ENCODE peak calls at places on chromosomes 12 and 14, in seven cellular contexts. X is fibroblast of the aortic adventitia, P is cardiac fibroblast, T is heart right ventricle, I is tibial nerve, A is RWPE2, F is HCT116. K is an unnamed sample.

GRCh38 chr12:130978785-130979184 is 25.1 kb downstream of the ADGRD1 start:
- DNase-seq in X (no peak), P (no peak), T (no peak), I (peak), A (no peak), F (no peak), K (no peak)

GRCh38 chr12:32248594-32249140 is 142.0 kb downstream of the BICD1 start:
- DNase-seq in X (no peak), P (no peak), T (no peak), I (no peak), A (no peak), F (no peak), K (no peak)

GRCh38 chr14:104547998-104548700 is 31.4 kb upstream of the C14orf180 start:
- DNase-seq in X (no peak), P (no peak), T (no peak), I (no peak), A (peak), F (no peak), K (no peak)

GRCh38 chr12:4477133-4477532 is 31.5 kb upstream of the FGF6 start:
- DNase-seq in X (no peak), P (no peak), T (no peak), I (peak), A (no peak), F (no peak), K (no peak)

GRCh38 chr12:67068773-67069450 is 200.2 kb upstream of the CAND1 start:
- DNase-seq in X (peak), P (peak), T (peak), I (no peak), A (no peak), F (no peak), K (peak)

GRCh38 chr12:46657416-46658411 is 168.1 kb downstream of the SLC38A4 start:
- DNase-seq in X (peak), P (peak), T (no peak), I (no peak), A (no peak), F (no peak), K (no peak)

GRCh38 chr14:67370830-67371229 is 10.7 kb downstream of the EIF2S1 start:
- DNase-seq in X (no peak), P (no peak), T (no peak), I (no peak), A (no peak), F (no peak), K (no peak)

GRCh38 chr14:96307434-96307833 is 51.4 kb downstream of the BDKRB1 start:
- DNase-seq in X (no peak), P (no peak), T (no peak), I (no peak), A (no peak), F (no peak), K (no peak)

GRCh38 chr14:89918721-89919120 is 35.8 kb downstream of the EFCAB11 start:
- DNase-seq in X (no peak), P (no peak), T (no peak), I (no peak), A (no peak), F (no peak), K (no peak)

GRCh38 chr14:104826197-104826857 is 25.4 kb downstream of the ZBTB42 start:
- DNase-seq in X (peak), P (peak), T (peak), I (peak), A (peak), F (peak), K (peak)

GRCh38 chr12:17206553-17206952 is 600.6 kb upstream of the LMO3 start:
- DNase-seq in X (no peak), P (no peak), T (no peak), I (no peak), A (no peak), F (no peak), K (no peak)

GRCh38 chr12:10503460-10503859 is 2.2 kb upstream of the EIF2S3B start:
- DNase-seq in X (no peak), P (no peak), T (no peak), I (no peak), A (no peak), F (no peak), K (no peak)

GRCh38 chr12:63844391-63845341 is at the start of gene SRGAP1:
- DNase-seq in X (peak), P (peak), T (peak), I (peak), A (peak), F (no peak), K (peak)

GRCh38 chr12:25591132-25591531 is 38.0 kb upstream of the LMNTD1 start:
- DNase-seq in X (peak), P (peak), T (no peak), I (no peak), A (no peak), F (no peak), K (no peak)

GRCh38 chr14:24132061-24132685 is 1.7 kb downstream of the FITM1 start:
- DNase-seq in X (no peak), P (no peak), T (peak), I (no peak), A (no peak), F (no peak), K (no peak)

GRCh38 chr14:94768521-94769412 is 1.1 kb downstream of the GSC start:
- DNase-seq in X (no peak), P (no peak), T (no peak), I (peak), A (no peak), F (no peak), K (peak)

GRCh38 chr12:83826112-83826511 is 1086.5 kb downstream of the SLC6A15 start:
- DNase-seq in X (peak), P (peak), T (no peak), I (peak), A (no peak), F (peak), K (no peak)

GRCh38 chr12:109822416-109822815 is 10.8 kb downstream of the TRPV4 start:
- DNase-seq in X (no peak), P (no peak), T (no peak), I (no peak), A (no peak), F (no peak), K (no peak)

GRCh38 chr12:125148316-125148715 is 83.1 kb downstream of the AACS start:
- DNase-seq in X (no peak), P (no peak), T (no peak), I (no peak), A (no peak), F (no peak), K (no peak)

GRCh38 chr14:50542941-50543418 is 10.6 kb upstream of the MAP4K5 start:
- DNase-seq in X (peak), P (peak), T (no peak), I (peak), A (no peak), F (peak), K (no peak)

GRCh38 chr14:29518335-29518734 is 409.3 kb downstream of the PRKD1 start:
- DNase-seq in X (peak), P (peak), T (no peak), I (no peak), A (no peak), F (no peak), K (no peak)

GRCh38 chr12:46332260-46332659 is 40.3 kb downstream of the SLC38A2 start:
- DNase-seq in X (no peak), P (peak), T (no peak), I (no peak), A (no peak), F (no peak), K (no peak)

GRCh38 chr12:28872654-28873268 is 276.3 kb upstream of the FAR2 start:
- DNase-seq in X (peak), P (peak), T (peak), I (no peak), A (no peak), F (peak), K (peak)

GRCh38 chr12:113990548-113991223 is 24.6 kb upstream of the RBM19 start:
- DNase-seq in X (no peak), P (no peak), T (no peak), I (no peak), A (no peak), F (no peak), K (no peak)

GRCh38 chr14:52080171-52080800 is 11.4 kb upstream of the NID2 start:
- DNase-seq in X (peak), P (peak), T (no peak), I (no peak), A (no peak), F (no peak), K (no peak)

GRCh38 chr14:103542545-103543088 is 13.6 kb downstream of the TRMT61A start:
- DNase-seq in X (no peak), P (no peak), T (peak), I (no peak), A (no peak), F (no peak), K (no peak)

GRCh38 chr12:122336015-122336946 is 70.0 kb upstream of the VPS33A start:
- DNase-seq in X (peak), P (peak), T (peak), I (no peak), A (no peak), F (peak), K (no peak)

GRCh38 chr12:68871899-68872298 is 61.1 kb downstream of the CPM start:
- DNase-seq in X (peak), P (peak), T (no peak), I (no peak), A (no peak), F (peak), K (no peak)

GRCh38 chr12:95623554-95624170 is 72.4 kb upstream of the USP44 start:
- DNase-seq in X (peak), P (peak), T (peak), I (peak), A (peak), F (peak), K (no peak)

GRCh38 chr12:124774462-124775167 is 89.0 kb downstream of the SCARB1 start:
- DNase-seq in X (peak), P (peak), T (no peak), I (peak), A (no peak), F (no peak), K (no peak)

GRCh38 chr12:1880876-1881275 is 37.6 kb downstream of the CACNA2D4 start:
- DNase-seq in X (no peak), P (no peak), T (no peak), I (no peak), A (no peak), F (no peak), K (no peak)

GRCh38 chr14:59187802-59188460 is 536 bp upstream of the DAAM1 start:
- DNase-seq in X (no peak), P (no peak), T (peak), I (peak), A (no peak), F (no peak), K (no peak)

GRCh38 chr14:59190372-59190771 is 1.9 kb downstream of the DAAM1 start:
- DNase-seq in X (no peak), P (peak), T (no peak), I (no peak), A (no peak), F (no peak), K (no peak)

GRCh38 chr14:59188461-59189280 is at the start of gene DAAM1:
- DNase-seq in X (peak), P (peak), T (peak), I (peak), A (peak), F (peak), K (peak)

GRCh38 chr14:59189822-59190368 is 1.4 kb downstream of the DAAM1 start:
- DNase-seq in X (peak), P (peak), T (peak), I (peak), A (peak), F (peak), K (peak)

GRCh38 chr14:59189281-59189821 is 884 bp downstream of the DAAM1 start:
- DNase-seq in X (peak), P (peak), T (peak), I (no peak), A (peak), F (no peak), K (no peak)
- TF ChIP-seq CTCF in X (no peak), P (no peak), T (no peak), I (no peak), A (no peak), F (no peak), K (no peak)

GRCh38 chr12:30134229-30134628 is 350.5 kb upstream of the TMTC1 start:
- DNase-seq in X (no peak), P (no peak), T (no peak), I (no peak), A (no peak), F (peak), K (no peak)
- TF ChIP-seq CTCF in X (no peak), P (peak), T (no peak), I (no peak), A (peak), F (no peak), K (no peak)

GRCh38 chr12:7197846-7198245 is 8.4 kb downstream of the PEX5 start:
- DNase-seq in X (no peak), P (no peak), T (no peak), I (no peak), A (no peak), F (no peak), K (no peak)
- TF ChIP-seq CTCF in X (no peak), P (no peak), T (no peak), I (no peak), A (no peak), F (no peak), K (no peak)

GRCh38 chr14:61718039-61718438 is 22.7 kb downstream of the HIF1A start:
- DNase-seq in X (no peak), P (no peak), T (no peak), I (no peak), A (no peak), F (no peak), K (no peak)

GRCh38 chr14:61710853-61711817 is 15.8 kb downstream of the HIF1A start:
- DNase-seq in X (no peak), P (peak), T (no peak), I (no peak), A (no peak), F (no peak), K (no peak)

GRCh38 chr14:61712137-61712536 is 16.8 kb downstream of the HIF1A start:
- DNase-seq in X (no peak), P (peak), T (no peak), I (no peak), A (no peak), F (no peak), K (no peak)

GRCh38 chr14:61716956-61717355 is 21.6 kb downstream of the HIF1A start:
- DNase-seq in X (no peak), P (peak), T (no peak), I (no peak), A (no peak), F (no peak), K (no peak)

GRCh38 chr14:61713724-61714437 is 18.6 kb downstream of the HIF1A start:
- DNase-seq in X (no peak), P (no peak), T (no peak), I (no peak), A (no peak), F (no peak), K (no peak)
- TF ChIP-seq CTCF in X (no peak), P (no peak), T (no peak), I (no peak), A (no peak), F (no peak), K (no peak)

DNA sequence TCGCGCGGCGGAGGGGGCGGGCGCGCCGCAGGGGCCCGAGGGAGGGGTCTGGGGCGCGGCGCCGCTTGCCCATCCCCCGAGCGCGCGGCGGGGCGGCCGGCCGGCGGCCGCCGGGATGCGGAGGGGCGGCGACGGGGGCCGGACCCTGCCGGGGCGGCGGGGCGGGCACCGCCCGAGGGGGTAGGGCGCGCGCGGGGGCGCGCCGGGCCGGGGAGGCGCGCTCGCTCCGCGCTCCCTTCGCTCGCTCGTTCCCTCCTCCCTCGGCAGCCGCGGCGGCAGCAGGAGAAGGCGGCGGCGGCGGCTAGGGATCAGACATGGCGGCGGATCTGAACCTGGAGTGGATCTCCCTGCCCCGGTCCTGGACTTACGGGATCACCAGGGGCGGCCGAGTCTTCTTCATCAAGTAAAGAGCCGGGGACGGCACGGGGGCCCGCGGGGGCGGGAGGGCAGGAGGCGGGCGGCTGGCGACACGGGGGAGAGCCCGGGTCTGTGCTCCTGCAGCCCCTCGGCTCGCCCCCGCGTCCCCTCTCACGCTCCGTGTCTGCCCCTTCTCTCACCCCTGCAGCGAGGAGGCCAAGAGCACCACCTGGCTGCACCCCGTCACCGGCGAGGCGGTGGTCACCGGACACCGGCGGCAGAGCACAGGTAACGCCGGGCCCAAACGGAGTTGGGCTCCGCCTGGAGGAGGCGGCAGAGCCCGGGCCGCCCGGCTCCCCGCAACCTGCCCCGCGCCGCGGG is at the start of gene PLEKHA5:
- DNase-seq in X (peak), P (peak), T (peak), I (peak), A (no peak), F (peak), K (peak)
- TF ChIP-seq CTCF in X (no peak), P (no peak), T (peak), I (no peak), A (peak), F (no peak), K (no peak)

DNA sequence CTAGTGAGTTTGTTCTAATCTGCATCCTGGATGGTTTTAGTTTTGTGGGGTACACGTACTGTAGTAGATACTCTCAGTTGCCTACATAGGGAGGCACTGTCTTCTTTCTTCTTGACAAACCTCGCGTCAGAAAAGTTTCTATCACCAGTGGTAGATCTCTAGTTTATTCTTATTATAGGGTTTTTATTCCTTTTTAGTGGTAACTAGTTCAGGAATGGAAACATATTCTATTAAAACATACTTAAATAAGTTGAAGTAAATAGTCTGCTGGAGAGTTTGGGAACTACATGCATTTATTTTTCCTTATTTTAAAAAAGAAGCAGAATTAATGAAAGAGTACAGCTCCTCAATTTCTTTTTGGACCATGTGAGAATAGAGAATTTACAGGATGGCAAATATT is 33.6 kb upstream of the OR9K2 start:
- DNase-seq in X (no peak), P (no peak), T (no peak), I (no peak), A (no peak), F (no peak), K (no peak)
- TF ChIP-seq CTCF in X (no peak), P (no peak), T (no peak), I (no peak), A (no peak), F (no peak), K (no peak)

GRCh38 chr14:83217492-83217891 is 1683.8 kb upstream of the SEL1L start:
- DNase-seq in X (peak), P (peak), T (no peak), I (peak), A (no peak), F (no peak), K (no peak)
- TF ChIP-seq CTCF in X (no peak), P (no peak), T (no peak), I (no peak), A (no peak), F (no peak), K (no peak)

DNA sequence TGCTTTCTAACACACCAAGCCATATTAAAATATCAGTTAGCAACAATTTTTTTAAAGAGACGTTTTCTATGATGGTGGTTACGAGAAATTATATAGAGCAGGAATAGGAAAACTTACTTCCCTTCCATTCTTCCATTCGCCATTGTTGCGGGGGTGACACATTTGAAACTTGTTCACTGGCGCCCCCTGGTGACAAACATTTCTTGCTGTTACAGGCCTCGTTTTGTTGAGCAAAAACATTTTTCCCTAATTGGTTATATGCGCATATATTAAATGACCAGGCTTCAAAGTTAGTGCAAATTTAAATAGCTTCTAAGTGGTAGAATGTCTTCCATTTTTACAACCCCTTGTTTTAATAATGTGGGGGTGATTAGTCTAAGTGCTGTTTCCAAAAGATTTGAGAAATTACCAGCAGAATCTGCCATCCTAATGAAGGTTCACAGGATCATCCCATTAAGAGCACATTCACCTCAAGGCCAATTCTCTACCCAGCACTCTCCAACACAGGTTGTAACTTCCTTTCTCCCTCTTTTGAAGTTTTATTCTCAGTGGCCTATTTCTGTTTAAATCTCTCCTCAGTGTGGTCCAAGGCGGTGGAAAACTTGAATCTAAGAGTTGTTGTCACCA is 1124.7 kb downstream of the FLRT2 start:
- DNase-seq in X (peak), P (peak), T (peak), I (peak), A (peak), F (peak), K (peak)
- TF ChIP-seq CTCF in X (peak), P (peak), T (peak), I (peak), A (peak), F (no peak), K (peak)

GRCh38 chr14:72301352-72301751 is 369.1 kb downstream of the RGS6 start:
- DNase-seq in X (no peak), P (no peak), T (no peak), I (no peak), A (no peak), F (no peak), K (no peak)
- TF ChIP-seq CTCF in X (no peak), P (no peak), T (no peak), I (no peak), A (no peak), F (no peak), K (no peak)